ENCODE peak calls at places on chromosomes 7 and 10, in seven cellular contexts. K is GM19239; C is NCI-H1092; Q is T1000; N is Caki2; U is left cardiac atrium; Z is stimulated activated CD8-positive, alpha-beta memory T cell treated with anti-CD3 and anti-CD28 coated beads, Interleukin-7, amount 100 ng/mL, for 1 hour. I is an unnamed sample.

GRCh38 chr10:66782776-66783175 is 143.1 kb upstream of the LRRTM3 start:
- DNase-seq in K (no peak), C (no peak), Q (no peak), N (no peak), U (no peak), Z (no peak), I (no peak)

GRCh38 chr7:51013218-51013786 is 230.6 kb upstream of the GRB10 start:
- DNase-seq in K (no peak), C (no peak), Q (no peak), N (no peak), U (no peak), Z (no peak), I (no peak)

GRCh38 chr7:55305130-55305529 is 60.0 kb upstream of the LANCL2 start:
- DNase-seq in K (no peak), C (no peak), Q (no peak), N (no peak), U (no peak), Z (no peak), I (no peak)

GRCh38 chr10:16887565-16887964 is 70.3 kb upstream of the RSU1 start:
- DNase-seq in K (no peak), C (no peak), Q (no peak), N (peak), U (no peak), Z (no peak), I (no peak)

GRCh38 chr10:84497978-84498377 is 169.6 kb downstream of the CCSER2 start:
- DNase-seq in K (no peak), C (no peak), Q (no peak), N (no peak), U (no peak), Z (no peak), I (no peak)

GRCh38 chr7:25857376-25858067 is 294.5 kb upstream of the NFE2L3 start:
- DNase-seq in K (no peak), C (peak), Q (no peak), N (peak), U (peak), Z (no peak), I (no peak)

GRCh38 chr10:102773320-102773719 is 29.6 kb downstream of the WBP1L start:
- DNase-seq in K (no peak), C (no peak), Q (no peak), N (no peak), U (no peak), Z (no peak), I (no peak)

GRCh38 chr10:44619975-44620374 is 235.1 kb upstream of the CXCL12 start:
- DNase-seq in K (no peak), C (no peak), Q (no peak), N (no peak), U (no peak), Z (no peak), I (no peak)

GRCh38 chr7:65247491-65247890 is 126.2 kb upstream of the ZNF92 start:
- DNase-seq in K (no peak), C (no peak), Q (no peak), N (no peak), U (no peak), Z (no peak), I (no peak)

GRCh38 chr7:46854958-46855473 is 726.9 kb downstream of the TNS3 start:
- DNase-seq in K (no peak), C (no peak), Q (peak), N (no peak), U (no peak), Z (no peak), I (no peak)

GRCh38 chr7:75711634-75712494 is 26.9 kb downstream of the HIP1 start:
- DNase-seq in K (no peak), C (no peak), Q (no peak), N (no peak), U (no peak), Z (no peak), I (no peak)

GRCh38 chr10:122521011-122521410 is 39.5 kb upstream of the DMBT1 start:
- DNase-seq in K (no peak), C (no peak), Q (no peak), N (no peak), U (no peak), Z (no peak), I (no peak)

GRCh38 chr7:137020351-137020750 is 151.9 kb downstream of the CHRM2 start:
- DNase-seq in K (no peak), C (peak), Q (no peak), N (no peak), U (no peak), Z (no peak), I (no peak)

GRCh38 chr10:96743988-96744585 is 23.8 kb upstream of the PIK3AP1 start:
- DNase-seq in K (no peak), C (no peak), Q (no peak), N (no peak), U (no peak), Z (no peak), I (no peak)

GRCh38 chr7:94779070-94779469 is 123.1 kb upstream of the SGCE start:
- DNase-seq in K (no peak), C (no peak), Q (no peak), N (no peak), U (no peak), Z (no peak), I (no peak)

GRCh38 chr7:120273476-120273975 is 551 bp downstream of the KCND2 start:
- DNase-seq in K (peak), C (peak), Q (no peak), N (peak), U (no peak), Z (no peak), I (no peak)

GRCh38 chr7:5397657-5398237 is 25.9 kb downstream of the TNRC18 start:
- DNase-seq in K (no peak), C (no peak), Q (no peak), N (no peak), U (no peak), Z (no peak), I (no peak)

GRCh38 chr7:101792051-101792651 is 25.3 kb upstream of the CUX1 start:
- DNase-seq in K (no peak), C (no peak), Q (peak), N (peak), U (peak), Z (no peak), I (peak)

GRCh38 chr10:123635745-123636144 is 30.4 kb upstream of the GPR26 start:
- DNase-seq in K (no peak), C (no peak), Q (no peak), N (no peak), U (no peak), Z (no peak), I (no peak)

GRCh38 chr10:105161767-105162166 is 520.7 kb downstream of the SORCS3 start:
- DNase-seq in K (no peak), C (no peak), Q (no peak), N (no peak), U (no peak), Z (no peak), I (no peak)

GRCh38 chr7:30594055-30594539 is 581 bp upstream of the GARS1 start:
- DNase-seq in K (peak), C (peak), Q (no peak), N (peak), U (peak), Z (no peak), I (no peak)

GRCh38 chr10:73780966-73781365 is 882 bp upstream of the CHCHD1 start:
- DNase-seq in K (no peak), C (no peak), Q (no peak), N (no peak), U (no peak), Z (no peak), I (no peak)

GRCh38 chr10:7891634-7892033 is 73.3 kb downstream of the TAF3 start:
- DNase-seq in K (no peak), C (no peak), Q (no peak), N (no peak), U (no peak), Z (no peak), I (no peak)

GRCh38 chr7:127123220-127123619 is 129.5 kb downstream of the GRM8 start:
- DNase-seq in K (no peak), C (no peak), Q (no peak), N (no peak), U (no peak), Z (no peak), I (no peak)

GRCh38 chr10:124242791-124243190 is 149.4 kb upstream of the CHST15 start:
- DNase-seq in K (no peak), C (no peak), Q (no peak), N (no peak), U (no peak), Z (no peak), I (no peak)

GRCh38 chr7:82294258-82294855 is 149.2 kb downstream of the CACNA2D1 start:
- DNase-seq in K (no peak), C (no peak), Q (no peak), N (no peak), U (no peak), Z (no peak), I (no peak)

GRCh38 chr7:22821702-22822485 is 755 bp downstream of the TOMM7 start:
- DNase-seq in K (no peak), C (no peak), Q (no peak), N (peak), U (peak), Z (no peak), I (no peak)

GRCh38 chr10:110408203-110408871 is 89.4 kb upstream of the DUSP5 start:
- DNase-seq in K (no peak), C (no peak), Q (peak), N (peak), U (no peak), Z (no peak), I (peak)

GRCh38 chr7:92765725-92766124 is 70.6 kb downstream of the CDK6 start:
- DNase-seq in K (no peak), C (no peak), Q (no peak), N (peak), U (no peak), Z (no peak), I (no peak)

GRCh38 chr7:135197906-135198655 is 13.2 kb downstream of the WDR91 start:
- DNase-seq in K (no peak), C (no peak), Q (no peak), N (no peak), U (no peak), Z (no peak), I (no peak)

GRCh38 chr10:47261121-47261520 is 38.9 kb upstream of the GDF10 start:
- DNase-seq in K (peak), C (no peak), Q (no peak), N (no peak), U (no peak), Z (no peak), I (no peak)

GRCh38 chr7:47292832-47293309 is 289.0 kb downstream of the TNS3 start:
- DNase-seq in K (no peak), C (no peak), Q (no peak), N (no peak), U (no peak), Z (no peak), I (no peak)

GRCh38 chr7:131109757-131110293 is 217.9 kb upstream of the MKLN1 start:
- DNase-seq in K (peak), C (peak), Q (peak), N (peak), U (peak), Z (no peak), I (peak)

GRCh38 chr7:39691821-39692220 is 68.4 kb downstream of the RALA start:
- DNase-seq in K (no peak), C (no peak), Q (no peak), N (no peak), U (no peak), Z (no peak), I (no peak)

GRCh38 chr7:130371059-130371458 is 9.2 kb upstream of the CPA1 start:
- DNase-seq in K (no peak), C (no peak), Q (peak), N (no peak), U (peak), Z (no peak), I (no peak)

GRCh38 chr10:121337356-121337936 is 260.8 kb downstream of the FGFR2 start:
- DNase-seq in K (no peak), C (peak), Q (no peak), N (no peak), U (no peak), Z (no peak), I (no peak)